ENCODE peak calls at places on chromosomes 11 and 22, in seven cellular contexts. C is neural crest cell, M is HTR-8/SVneo, I is left colon, Z is WTC11, B is right cardiac atrium, D is NCI-H2081. X is an unnamed sample.
A peak's percentile ranks its signal among the peaks of the same experiment; 100 is the strongest.

GRCh38 chr11:65821107-65821506 is 12.7 kb upstream of the SNX32 start:
- DNase-seq in C (no peak), M (no peak), I (peak; percentile 85), Z (no peak), B (no peak), D (peak; percentile 56), X (no peak)

GRCh38 chr11:69150175-69150574 is 5.6 kb upstream of the SMIM38 start:
- DNase-seq in C (no peak), M (no peak), I (no peak), Z (no peak), B (no peak), D (no peak), X (no peak)

GRCh38 chr11:78790784-78791183 is 216.1 kb upstream of the NARS2 start:
- DNase-seq in C (no peak), M (no peak), I (no peak), Z (no peak), B (no peak), D (no peak), X (no peak)

GRCh38 chr11:96260067-96260511 is 82.9 kb downstream of the MAML2 start:
- DNase-seq in C (no peak), M (no peak), I (no peak), Z (no peak), B (no peak), D (no peak), X (no peak)

GRCh38 chr11:110374921-110375320 is 54.8 kb upstream of the FDX1 start:
- DNase-seq in C (no peak), M (no peak), I (no peak), Z (no peak), B (no peak), D (no peak), X (no peak)

GRCh38 chr22:45084400-45084920 is 74.7 kb upstream of the PHF21B start:
- DNase-seq in C (no peak), M (no peak), I (no peak), Z (no peak), B (no peak), D (no peak), X (no peak)

GRCh38 chr11:20127671-20128527 is 32.4 kb downstream of the DBX1 start:
- DNase-seq in C (peak; percentile 92), M (peak; percentile 72), I (peak; percentile 61), Z (peak; percentile 90), B (peak; percentile 86), D (peak; percentile 64), X (peak; percentile 60)

GRCh38 chr11:848380-848931 is 5.8 kb downstream of the TSPAN4 start:
- DNase-seq in C (no peak), M (no peak), I (no peak), Z (peak; percentile 75), B (peak; percentile 81), D (peak; percentile 60), X (peak; percentile 48)

GRCh38 chr22:25395915-25396314 is 168.6 kb upstream of the GRK3 start:
- DNase-seq in C (no peak), M (no peak), I (no peak), Z (no peak), B (no peak), D (no peak), X (no peak)

GRCh38 chr11:2482199-2482598 is 37.4 kb downstream of the KCNQ1 start:
- DNase-seq in C (no peak), M (no peak), I (no peak), Z (no peak), B (no peak), D (no peak), X (no peak)

GRCh38 chr22:43852605-43853327 is 9.5 kb downstream of the SULT4A1 start:
- DNase-seq in C (no peak), M (no peak), I (peak; percentile 20), Z (no peak), B (no peak), D (no peak), X (no peak)

GRCh38 chr11:12675951-12676711 is 1.9 kb downstream of the TEAD1 start:
- DNase-seq in C (no peak), M (no peak), I (no peak), Z (no peak), B (peak; percentile 41), D (peak; percentile 32), X (no peak)

GRCh38 chr11:86696004-86696403 is 23.6 kb upstream of the ME3 start:
- DNase-seq in C (no peak), M (peak; percentile 75), I (no peak), Z (no peak), B (no peak), D (no peak), X (no peak)